ENCODE peak calls at places on chromosomes 3 and 15, in eight cellular contexts. Q, L, M, G, H, N, I and R are unnamed samples.

GRCh38 chr3:73621388-73621787 is 3.4 kb downstream of the PDZRN3 start:
- DNase-seq in Q (no peak), L (no peak), M (no peak), G (no peak), H (no peak), N (no peak), I (no peak), R (peak)

GRCh38 chr3:133440652-133441051 is 40.8 kb downstream of the BFSP2 start:
- DNase-seq in Q (no peak), L (no peak), M (no peak), G (no peak), H (no peak), N (no peak), I (no peak), R (no peak)

GRCh38 chr3:128610671-128611070 is 39.9 kb downstream of the RPN1 start:
- DNase-seq in Q (no peak), L (no peak), M (no peak), G (no peak), H (no peak), N (no peak), I (no peak), R (no peak)

GRCh38 chr15:98799461-98799971 is 151.2 kb downstream of the IGF1R start:
- DNase-seq in Q (no peak), L (no peak), M (no peak), G (no peak), H (no peak), N (peak), I (no peak), R (no peak)

GRCh38 chr3:39809995-39810595 is 686 bp downstream of the MYRIP start:
- DNase-seq in Q (no peak), L (no peak), M (no peak), G (no peak), H (no peak), N (peak), I (no peak), R (no peak)

GRCh38 chr15:45134046-45134445 is 4.3 kb downstream of the DUOX1 start:
- DNase-seq in Q (no peak), L (no peak), M (no peak), G (no peak), H (no peak), N (no peak), I (no peak), R (no peak)

GRCh38 chr15:79332824-79333510 is 22.1 kb downstream of the TMED3 start:
- DNase-seq in Q (no peak), L (no peak), M (no peak), G (no peak), H (no peak), N (peak), I (no peak), R (no peak)

GRCh38 chr15:40058476-40059140 is 19.6 kb upstream of the SRP14 start:
- DNase-seq in Q (peak), L (no peak), M (no peak), G (no peak), H (peak), N (no peak), I (no peak), R (no peak)

GRCh38 chr3:179196098-179196497 is 47.9 kb downstream of the PIK3CA start:
- DNase-seq in Q (no peak), L (no peak), M (no peak), G (no peak), H (peak), N (no peak), I (no peak), R (no peak)

GRCh38 chr3:24680214-24680967 is 185.7 kb upstream of the THRB start:
- DNase-seq in Q (peak), L (peak), M (peak), G (peak), H (no peak), N (peak), I (peak), R (peak)

GRCh38 chr15:83110361-83110760 is 2.9 kb downstream of the TM6SF1 start:
- DNase-seq in Q (no peak), L (no peak), M (no peak), G (no peak), H (no peak), N (no peak), I (no peak), R (no peak)

GRCh38 chr15:52718551-52718950 is 39.4 kb upstream of the ATOSA start:
- DNase-seq in Q (no peak), L (no peak), M (no peak), G (no peak), H (no peak), N (no peak), I (no peak), R (no peak)

GRCh38 chr3:54139630-54140029 is 17.3 kb downstream of the CACNA2D3 start:
- DNase-seq in Q (no peak), L (no peak), M (no peak), G (no peak), H (no peak), N (no peak), I (no peak), R (no peak)

GRCh38 chr15:65824031-65824743 is 32.1 kb upstream of the DENND4A start:
- DNase-seq in Q (peak), L (no peak), M (peak), G (no peak), H (peak), N (peak), I (peak), R (peak)

GRCh38 chr3:24628523-24629258 is 134.0 kb upstream of the THRB start:
- DNase-seq in Q (no peak), L (no peak), M (no peak), G (no peak), H (peak), N (no peak), I (no peak), R (no peak)

GRCh38 chr15:63918317-63918672 is 84.5 kb upstream of the HERC1 start:
- DNase-seq in Q (no peak), L (no peak), M (no peak), G (no peak), H (no peak), N (no peak), I (no peak), R (no peak)

GRCh38 chr3:150764607-150765366 is 1.8 kb upstream of the SIAH2 start:
- DNase-seq in Q (no peak), L (no peak), M (no peak), G (no peak), H (no peak), N (no peak), I (no peak), R (no peak)

GRCh38 chr15:68612979-68613740 is 34.4 kb downstream of the CORO2B start:
- DNase-seq in Q (no peak), L (no peak), M (no peak), G (no peak), H (no peak), N (no peak), I (no peak), R (no peak)